ENCODE peak calls at places on chromosomes 12 and 14, in ten cellular contexts. Y is bronchial epithelial cell; K is small intestine; N is GM13976; B is transverse colon; L is left ventricle myocardium inferior; G is effector memory CD4-positive, alpha-beta T cell; W is stimulated activated effector memory CD8-positive, alpha-beta T cell treated with anti-CD3 and anti-CD28 coated beads, Interleukin-12 subunit alpha, Interleukin-12 subunit beta, amount 100 ng/mL, for 72 hours; S is CD8-positive, alpha-beta T cell; E is HEK293T. I is an unnamed sample.

GRCh38 chr12:46921754-46922113 is 95.9 kb upstream of the SLC38A4 start:
- DNase-seq in Y (peak; percentile 40), K (no peak), N (no peak), B (no peak), L (no peak), G (no peak), W (no peak), S (no peak), E (no peak), I (peak; percentile 76)

GRCh38 chr12:47017901-47018479 is 61.4 kb upstream of the PCED1B start:
- DNase-seq in Y (peak; percentile 85), K (no peak), N (no peak), B (no peak), L (no peak), G (no peak), W (no peak), S (no peak), E (no peak), I (peak; percentile 55)

GRCh38 chr14:100676089-100676685 is 50.5 kb upstream of the DLK1 start:
- DNase-seq in Y (no peak), K (peak; percentile 92), N (no peak), B (peak; percentile 77), L (no peak), G (no peak), W (no peak), S (no peak), E (no peak), I (no peak)

GRCh38 chr14:47948981-47949380 is 273.6 kb upstream of the MDGA2 start:
- DNase-seq in Y (no peak), K (no peak), N (no peak), B (no peak), L (no peak), G (no peak), W (no peak), S (no peak), E (peak; percentile 36), I (no peak)

GRCh38 chr14:94918896-94919295 is 149.0 kb upstream of the GSC start:
- DNase-seq in Y (peak; percentile 79), K (no peak), N (no peak), B (peak; percentile 0), L (no peak), G (no peak), W (no peak), S (no peak), E (no peak), I (no peak)

GRCh38 chr14:44897844-44898151 is 63.9 kb downstream of the KLHL28 start:
- DNase-seq in Y (peak; percentile 20), K (no peak), N (no peak), B (no peak), L (no peak), G (no peak), W (no peak), S (no peak), E (no peak), I (peak; percentile 60)

GRCh38 chr12:132716356-132716755 is 5.7 kb downstream of the PGAM5 start:
- DNase-seq in Y (no peak), K (no peak), N (no peak), B (no peak), L (no peak), G (no peak), W (no peak), S (no peak), E (no peak), I (no peak)

GRCh38 chr14:100176811-100177327 is 17.4 kb upstream of the DEGS2 start:
- DNase-seq in Y (no peak), K (peak; percentile 42), N (no peak), B (no peak), L (no peak), G (no peak), W (no peak), S (no peak), E (no peak), I (no peak)

GRCh38 chr12:113515082-113515856 is 43.6 kb upstream of the LHX5 start:
- DNase-seq in Y (no peak), K (no peak), N (no peak), B (no peak), L (no peak), G (no peak), W (no peak), S (no peak), E (no peak), I (no peak)

GRCh38 chr12:48126953-48127630 is 7.9 kb downstream of the PFKM start:
- DNase-seq in Y (no peak), K (no peak), N (no peak), B (no peak), L (no peak), G (no peak), W (no peak), S (no peak), E (no peak), I (no peak)